ENCODE peak calls at places on chromosomes 6 and 20, in five cellular contexts. C is uterus, A is body of pancreas, I is A549, Q is sigmoid colon. L is an unnamed sample. For H3K4me1, the result is how much of the 10 kb centered on the place peaks cover.

GRCh38 chr6:139452176-139452876 is 77.9 kb upstream of the CITED2 start:
- DNase-seq in C (no peak), A (no peak), I (no peak), Q (no peak), L (no peak)

GRCh38 chr6:142275146-142276006 is 26.4 kb upstream of the ADGRG6 start:
- DNase-seq in C (no peak), A (no peak), I (no peak), Q (no peak), L (no peak)

GRCh38 chr6:138157986-138158638 is 3.6 kb upstream of the ARFGEF3 start:
- DNase-seq in C (no peak), A (peak), I (no peak), Q (no peak), L (no peak)

GRCh38 chr6:142162780-142163179 is 15.7 kb downstream of the VTA1 start:
- DNase-seq in C (no peak), A (no peak), I (no peak), Q (no peak), L (no peak)

GRCh38 chr20:2873747-2874041 is 413 bp downstream of the PTPRA start:
- DNase-seq in C (peak), A (peak), I (no peak), Q (no peak), L (no peak)

GRCh38 chr6:17035257-17035757 is 66.5 kb upstream of the STMND1 start:
- DNase-seq in C (no peak), A (no peak), I (no peak), Q (no peak), L (no peak)

GRCh38 chr20:31833130-31833930 is 12.1 kb downstream of the FOXS1 start:
- DNase-seq in C (peak), A (peak), I (peak), Q (no peak), L (peak)

GRCh38 chr20:36467076-36467999 is 74.0 kb upstream of the MYL9 start:
- DNase-seq in C (peak), A (peak), I (peak), Q (peak), L (peak)

GRCh38 chr6:163501440-163501839 is 86.9 kb downstream of the QKI start:
- DNase-seq in C (no peak), A (no peak), I (no peak), Q (no peak), L (no peak)

GRCh38 chr20:43909211-43909610 is 5.4 kb upstream of the TOX2 start:
- DNase-seq in C (no peak), A (no peak), I (no peak), Q (no peak), L (no peak)

GRCh38 chr6:53831081-53831839 is 36.5 kb downstream of the LRRC1 start:
- DNase-seq in C (no peak), A (no peak), I (no peak), Q (no peak), L (no peak)

GRCh38 chr6:15246217-15247211 is 645 bp downstream of the JARID2 start:
- DNase-seq in C (no peak), A (no peak), I (no peak), Q (no peak), L (no peak)

GRCh38 chr6:87697581-87698552 is 4.2 kb downstream of the AKIRIN2 start:
- DNase-seq in C (no peak), A (no peak), I (no peak), Q (no peak), L (no peak)

GRCh38 chr6:81896561-81896960 is 144.1 kb upstream of the TENT5A start:
- DNase-seq in C (no peak), A (no peak), I (no peak), Q (no peak), L (no peak)

GRCh38 chr6:132198896-132199295 is 202.4 kb downstream of the MOXD1 start:
- DNase-seq in C (no peak), A (no peak), I (no peak), Q (no peak), L (no peak)

GRCh38 chr6:13467216-13467600 is 20.2 kb downstream of the GFOD1 start:
- DNase-seq in C (no peak), A (peak), I (no peak), Q (no peak), L (peak)

GRCh38 chr6:137416376-137417109 is 77.7 kb downstream of the OLIG3 start:
- DNase-seq in C (no peak), A (no peak), I (no peak), Q (no peak), L (no peak)

GRCh38 chr6:113860165-113860955 is 3.2 kb downstream of the MARCKS start:
- DNase-seq in C (peak), A (peak), I (peak), Q (peak), L (peak)

GRCh38 chr20:51456511-51457280 is 85.8 kb downstream of the NFATC2 start:
- DNase-seq in C (peak), A (peak), I (peak), Q (peak), L (peak)

GRCh38 chr20:6828794-6829423 is 61.4 kb downstream of the BMP2 start:
- DNase-seq in C (peak), A (peak), I (peak), Q (no peak), L (no peak)

GRCh38 chr6:129314575-129314974 is 395.4 kb downstream of the ARHGAP18 start:
- DNase-seq in C (no peak), A (no peak), I (no peak), Q (no peak), L (peak)

GRCh38 chr6:113489946-113490345 is 367.2 kb upstream of the MARCKS start:
- DNase-seq in C (no peak), A (no peak), I (no peak), Q (no peak), L (no peak)

GRCh38 chr6:10520468-10520867 is 683 bp upstream of the GCNT2 start:
- DNase-seq in C (no peak), A (no peak), I (no peak), Q (no peak), L (no peak)

GRCh38 chr6:38567436-38567835 is 72.3 kb downstream of the BTBD9 start:
- DNase-seq in C (peak), A (peak), I (peak), Q (peak), L (peak)

GRCh38 chr6:149984778-149985177 is 21.0 kb downstream of the ULBP1 start:
- DNase-seq in C (no peak), A (no peak), I (no peak), Q (no peak), L (no peak)

GRCh38 chr6:38117281-38117680 is 297.8 kb downstream of the ZFAND3 start:
- DNase-seq in C (no peak), A (no peak), I (no peak), Q (no peak), L (no peak)

GRCh38 chr6:154986787-154987235 is 8.3 kb upstream of the TIAM2 start:
- DNase-seq in C (no peak), A (no peak), I (no peak), Q (no peak), L (no peak)

GRCh38 chr20:63735859-63736718 is at the start of gene LIME1:
- DNase-seq in C (no peak), A (no peak), I (no peak), Q (peak), L (no peak)

GRCh38 chr20:10769700-10770099 is 95.9 kb upstream of the JAG1 start:
- DNase-seq in C (no peak), A (no peak), I (no peak), Q (no peak), L (no peak)

GRCh38 chr20:46169245-46170171 is 51.4 kb downstream of the CD40 start:
- DNase-seq in C (no peak), A (no peak), I (no peak), Q (no peak), L (no peak)

GRCh38 chr20:41005361-41005729 is 23.3 kb upstream of the TOP1 start:
- DNase-seq in C (peak), A (peak), I (peak), Q (peak), L (peak)

GRCh38 chr6:6722195-6722594 is 133.7 kb downstream of the LY86 start:
- DNase-seq in C (no peak), A (no peak), I (no peak), Q (no peak), L (no peak)
- H3K4me1 ChIP-seq in C (under half), A (under half), I (under half), Q (under half), L (half or more)

GRCh38 chr6:3001146-3001772 is 1.6 kb downstream of the NQO2 start:
- DNase-seq in C (no peak), A (no peak), I (no peak), Q (no peak), L (no peak)

GRCh38 chr6:3005077-3005476 is 5.4 kb downstream of the NQO2 start:
- DNase-seq in C (no peak), A (no peak), I (no peak), Q (no peak), L (no peak)

GRCh38 chr6:2999005-2999620 is 581 bp upstream of the NQO2 start:
- DNase-seq in C (no peak), A (no peak), I (peak), Q (no peak), L (no peak)

GRCh38 chr6:3001773-3002293 is 2.1 kb downstream of the NQO2 start:
- DNase-seq in C (no peak), A (no peak), I (peak), Q (no peak), L (no peak)

DNA sequence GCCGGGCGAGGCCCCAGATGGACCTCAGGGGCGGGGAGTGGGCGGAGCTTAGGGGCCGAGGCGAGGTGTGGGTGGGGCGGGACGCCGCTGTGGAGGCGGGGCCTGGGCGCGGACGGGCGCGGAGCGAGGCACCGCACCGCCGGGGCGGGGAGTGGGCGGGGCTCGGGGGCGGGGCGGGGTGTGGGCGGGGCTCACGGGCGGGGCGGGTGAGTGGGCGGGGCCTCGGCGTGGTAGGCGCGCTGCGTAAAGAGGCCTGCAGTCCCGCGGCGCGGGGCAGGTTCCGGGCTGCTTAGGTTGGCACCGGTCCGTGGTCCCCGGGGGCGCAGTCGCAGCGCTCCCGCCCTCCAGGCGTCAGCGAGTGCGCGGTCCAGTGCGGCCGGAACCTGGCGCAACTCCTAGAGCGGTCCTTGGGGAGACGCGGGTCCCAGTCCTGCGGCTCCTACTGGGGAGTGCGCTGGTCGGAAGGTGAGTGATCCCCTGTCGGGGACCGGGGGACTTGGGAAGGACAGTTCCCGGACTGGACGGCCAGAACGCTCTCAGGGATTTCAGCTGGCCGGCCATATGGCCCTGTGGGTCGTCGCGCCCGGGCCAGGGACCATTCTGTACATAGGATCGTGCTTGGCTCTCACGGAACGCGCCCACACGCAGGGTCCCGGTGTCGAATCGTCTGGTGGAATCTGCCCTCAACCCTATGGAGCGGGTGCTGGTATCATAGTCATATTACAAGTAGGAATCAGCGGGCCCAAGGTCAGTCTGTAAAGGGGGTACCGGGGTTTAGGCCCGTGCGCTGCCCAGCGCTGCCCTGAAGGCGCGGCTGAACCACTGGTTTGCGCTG is at the start of gene NQO2:
- DNase-seq in C (peak), A (peak), I (peak), Q (peak), L (peak)
- TF ChIP-seq POLR2A in C (peak), A (peak), I (peak), Q (peak), L (peak)

GRCh38 chr20:848218-848617 is 14.7 kb downstream of the FAM110A start:
- DNase-seq in C (no peak), A (no peak), I (no peak), Q (no peak), L (no peak)

GRCh38 chr20:845967-846893 is 12.7 kb downstream of the FAM110A start:
- DNase-seq in C (no peak), A (no peak), I (no peak), Q (no peak), L (no peak)

GRCh38 chr20:845226-845868 is 11.8 kb downstream of the FAM110A start:
- DNase-seq in C (no peak), A (no peak), I (no peak), Q (no peak), L (no peak)

GRCh38 chr20:844473-845225 is 11.1 kb downstream of the FAM110A start:
- DNase-seq in C (peak), A (peak), I (peak), Q (peak), L (peak)

DNA sequence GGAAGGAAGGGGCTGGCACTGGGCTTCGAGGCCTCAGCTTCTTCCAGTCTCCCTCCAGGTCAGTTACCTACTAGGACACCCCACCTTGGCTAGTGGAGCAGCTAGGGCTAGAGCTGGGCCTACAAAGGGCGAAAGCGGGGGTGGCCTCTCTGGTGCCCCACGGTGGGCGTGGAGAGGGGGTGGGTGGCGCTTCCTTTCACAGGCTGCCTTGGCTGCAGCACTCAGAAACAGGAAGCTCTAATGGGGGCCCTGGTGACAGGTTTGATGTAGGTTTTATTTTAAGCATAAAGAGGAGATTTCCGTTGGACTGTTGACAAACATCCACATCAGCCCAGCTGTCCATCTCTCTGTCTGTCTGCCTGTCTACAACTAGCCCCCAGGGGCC is 13.4 kb downstream of the FAM110A start:
- DNase-seq in C (no peak), A (no peak), I (no peak), Q (no peak), L (no peak)
- H3K4me1 ChIP-seq in C (under half), A (under half), I (under half), Q (under half), L (under half)

GRCh38 chr20:53568351-53568750 is 25.3 kb downstream of the ZNF217 start:
- DNase-seq in C (no peak), A (no peak), I (no peak), Q (no peak), L (peak)

GRCh38 chr20:53570446-53571276 is 23.0 kb downstream of the ZNF217 start:
- DNase-seq in C (no peak), A (peak), I (no peak), Q (no peak), L (no peak)

GRCh38 chr20:53571555-53572286 is 21.9 kb downstream of the ZNF217 start:
- DNase-seq in C (no peak), A (no peak), I (no peak), Q (no peak), L (no peak)

GRCh38 chr20:53569005-53569404 is 24.6 kb downstream of the ZNF217 start:
- DNase-seq in C (no peak), A (no peak), I (no peak), Q (no peak), L (no peak)

GRCh38 chr20:53569606-53570307 is 23.9 kb downstream of the ZNF217 start:
- DNase-seq in C (no peak), A (no peak), I (no peak), Q (no peak), L (no peak)
- TF ChIP-seq POLR2A in C (no peak), A (no peak), I (no peak), Q (no peak), L (no peak)

DNA sequence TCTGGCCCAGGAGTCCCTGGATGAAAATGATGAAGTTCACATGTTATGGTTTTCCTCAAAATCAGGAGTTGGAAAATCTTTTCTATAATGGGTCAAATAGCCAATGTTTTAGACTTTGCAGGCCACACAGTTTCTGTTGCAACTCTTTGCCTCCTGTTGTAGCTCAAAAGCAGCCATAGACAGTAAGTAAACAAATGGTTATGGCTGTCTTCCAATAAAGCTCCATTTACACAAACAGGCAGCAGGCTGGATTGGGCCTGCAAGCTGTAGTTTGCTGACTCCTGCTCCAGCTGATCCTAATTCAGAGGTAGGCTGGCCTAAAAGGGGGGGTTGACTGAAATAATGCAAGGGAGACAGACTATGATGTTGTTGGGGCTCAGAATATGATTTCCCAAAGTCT is 33.0 kb downstream of the METTL24 start:
- DNase-seq in C (no peak), A (peak), I (no peak), Q (peak), L (no peak)
- H3K4me1 ChIP-seq in C (under half), A (under half), I (under half), Q (half or more), L (under half)

GRCh38 chr6:43060034-43060754 is 763 bp downstream of the KLC4 start:
- DNase-seq in C (no peak), A (peak), I (peak), Q (no peak), L (no peak)
- TF ChIP-seq POLR2A in C (no peak), A (peak), I (no peak), Q (peak), L (no peak)